ENCODE peak calls at places on chromosomes 13 and 19, in four cellular contexts. E is psoas muscle, T is breast epithelium, P is endodermal cell. Y is an unnamed sample.

GRCh38 chr19:35306473-35307246 is 14.7 kb downstream of the MAG start:
- DNase-seq in E (no peak), T (no peak), P (peak; percentile 83), Y (no peak)

GRCh38 chr19:954672-955494 is 29.0 kb downstream of the ARID3A start:
- DNase-seq in E (no peak), T (no peak), P (peak; percentile 69), Y (no peak)

GRCh38 chr19:37867831-37868230 is 38.6 kb downstream of the WDR87 start:
- DNase-seq in E (no peak), T (no peak), P (no peak), Y (no peak)

GRCh38 chr13:85266331-85266730 is 532.9 kb downstream of the SLITRK6 start:
- DNase-seq in E (no peak), T (no peak), P (peak; percentile 53), Y (no peak)

GRCh38 chr13:45374917-45375316 is 33.9 kb upstream of the TPT1 start:
- DNase-seq in E (no peak), T (no peak), P (no peak), Y (no peak)

GRCh38 chr19:14413765-14414171 is 5.4 kb downstream of the DDX39A start:
- DNase-seq in E (no peak), T (no peak), P (no peak), Y (no peak)

GRCh38 chr19:34320277-34320676 is 44.7 kb upstream of the GPI start:
- DNase-seq in E (no peak), T (no peak), P (no peak), Y (no peak)

GRCh38 chr13:106859505-106859904 is 291.6 kb upstream of the ARGLU1 start:
- DNase-seq in E (no peak), T (no peak), P (peak; percentile 66), Y (no peak)

GRCh38 chr13:48843630-48844380 is 131.9 kb upstream of the FNDC3A start:
- DNase-seq in E (no peak), T (no peak), P (no peak), Y (no peak)

GRCh38 chr13:114064516-114065140 is 67.8 kb downstream of the RASA3 start:
- DNase-seq in E (peak; percentile 46), T (no peak), P (no peak), Y (no peak)

GRCh38 chr13:80841346-80841882 is 500.5 kb upstream of the SPRY2 start:
- DNase-seq in E (no peak), T (no peak), P (no peak), Y (no peak)

GRCh38 chr13:26247608-26248007 is 6.3 kb upstream of the CDK8 start:
- DNase-seq in E (no peak), T (no peak), P (no peak), Y (no peak)

GRCh38 chr13:26246154-26246553 is 7.8 kb upstream of the CDK8 start:
- DNase-seq in E (no peak), T (no peak), P (no peak), Y (no peak)

GRCh38 chr13:26249551-26249950 is 4.4 kb upstream of the CDK8 start:
- DNase-seq in E (no peak), T (no peak), P (no peak), Y (no peak)

DNA sequence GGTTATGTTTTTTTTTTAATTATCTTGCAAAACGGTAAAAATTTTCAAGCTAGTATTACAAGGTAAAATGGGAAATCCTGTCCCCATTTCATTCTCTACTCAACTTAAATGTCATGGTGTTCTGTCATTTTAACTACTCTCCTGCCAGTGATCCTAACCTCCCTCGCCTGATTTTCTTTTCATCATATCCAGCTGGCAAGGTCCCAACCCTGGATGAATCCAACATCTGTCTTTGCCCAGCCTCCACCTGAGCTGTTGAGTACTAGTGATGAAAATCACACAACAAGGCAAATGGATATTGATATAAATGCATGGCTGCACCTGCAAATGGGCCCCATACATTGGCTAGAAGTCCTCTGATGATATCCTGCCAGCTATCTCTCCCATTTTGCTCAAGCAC is 6.9 kb upstream of the CDK8 start:
- DNase-seq in E (no peak), T (no peak), P (no peak), Y (no peak)
- TF ChIP-seq CTCF in E (no peak), T (no peak), P (no peak), Y (no peak)

DNA sequence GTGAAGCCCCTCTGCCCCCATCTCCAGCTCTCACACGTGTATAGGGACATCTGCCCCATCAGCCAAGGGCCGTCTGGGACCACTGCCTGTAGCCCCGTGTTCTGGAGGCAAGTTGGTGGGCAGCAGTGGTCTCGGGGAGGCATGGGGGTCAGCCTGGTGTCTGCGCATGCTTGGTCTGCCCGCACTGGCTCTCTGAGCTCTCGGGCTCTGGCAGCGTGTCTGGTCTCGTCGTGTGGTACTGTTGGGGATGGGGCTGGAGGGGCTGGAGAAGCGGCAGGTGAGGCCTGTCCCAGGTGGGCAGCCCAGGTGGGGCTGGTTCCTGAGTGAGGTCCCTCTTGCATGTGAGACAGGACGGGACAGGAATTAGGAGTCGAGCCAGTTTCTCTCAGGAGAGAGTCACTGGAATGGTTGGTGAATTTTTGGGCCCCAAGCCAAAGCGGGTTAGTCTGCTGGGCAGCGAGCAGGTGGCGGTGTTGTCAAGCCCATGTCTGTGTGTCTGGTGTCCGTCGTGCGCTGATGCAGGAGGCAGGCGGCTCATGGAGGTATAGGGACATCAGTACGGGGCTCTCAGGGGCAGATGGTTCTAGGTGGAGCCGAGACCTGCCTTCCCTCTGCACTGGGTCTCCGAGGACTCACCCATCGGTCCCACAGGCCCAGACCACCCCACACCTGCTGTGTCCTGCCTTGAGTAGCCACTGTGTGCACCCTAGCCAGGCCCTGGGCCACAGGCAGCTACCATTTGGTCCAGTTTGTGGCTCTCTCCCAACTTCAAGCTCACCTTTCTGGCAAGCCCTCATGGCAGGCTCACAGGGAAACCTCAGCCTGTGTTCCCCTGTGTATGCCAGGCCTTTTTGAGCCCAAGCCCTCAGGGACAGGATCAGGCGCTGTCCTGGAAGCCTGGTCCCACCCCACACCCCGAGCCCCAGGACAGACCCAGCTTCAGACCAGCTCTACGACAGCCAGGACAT is 18.2 kb downstream of the COMP start:
- DNase-seq in E (no peak), T (peak; percentile 81), P (no peak), Y (no peak)
- TF ChIP-seq CTCF in E (no peak), T (peak; percentile 16), P (no peak), Y (no peak)

DNA sequence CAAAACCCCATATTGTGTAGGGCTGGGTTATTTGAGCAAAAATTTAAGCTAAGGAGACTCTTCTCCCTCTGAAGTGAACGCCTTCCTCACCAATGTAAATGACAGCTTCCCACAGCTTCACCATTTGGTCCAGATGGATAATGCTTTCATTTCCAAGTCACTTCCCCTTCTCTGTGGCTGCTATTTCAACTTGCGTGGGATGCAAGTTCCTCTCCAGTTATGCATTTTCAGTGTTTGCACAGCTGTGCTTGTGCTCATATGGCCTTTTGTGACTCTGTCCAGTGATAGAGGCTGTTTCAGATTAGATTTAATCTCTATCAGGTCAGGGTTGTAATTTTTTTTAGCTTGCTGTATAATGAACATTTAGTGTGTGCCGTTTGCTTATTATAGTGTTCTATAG is 86.4 kb downstream of the TNFRSF19 start:
- DNase-seq in E (no peak), T (no peak), P (no peak), Y (no peak)
- TF ChIP-seq CTCF in E (no peak), T (no peak), P (no peak), Y (no peak)

GRCh38 chr13:27449081-27449603 is 1.2 kb downstream of the MTIF3 start:
- DNase-seq in E (no peak), T (no peak), P (no peak), Y (no peak)

GRCh38 chr13:27446986-27447583 is 3.3 kb downstream of the MTIF3 start:
- DNase-seq in E (no peak), T (no peak), P (no peak), Y (no peak)

GRCh38 chr13:27448308-27448707 is 2.1 kb downstream of the MTIF3 start:
- DNase-seq in E (no peak), T (no peak), P (no peak), Y (no peak)

GRCh38 chr13:27449936-27450828 is at the start of gene MTIF3:
- DNase-seq in E (peak; percentile 94), T (peak; percentile 94), P (peak; percentile 97), Y (peak; percentile 63)

GRCh38 chr13:27450921-27451461 is 627 bp upstream of the MTIF3 start:
- DNase-seq in E (peak; percentile 38), T (peak; percentile 27), P (peak; percentile 78), Y (no peak)
- TF ChIP-seq CTCF in E (no peak), T (no peak), P (no peak), Y (no peak)

DNA sequence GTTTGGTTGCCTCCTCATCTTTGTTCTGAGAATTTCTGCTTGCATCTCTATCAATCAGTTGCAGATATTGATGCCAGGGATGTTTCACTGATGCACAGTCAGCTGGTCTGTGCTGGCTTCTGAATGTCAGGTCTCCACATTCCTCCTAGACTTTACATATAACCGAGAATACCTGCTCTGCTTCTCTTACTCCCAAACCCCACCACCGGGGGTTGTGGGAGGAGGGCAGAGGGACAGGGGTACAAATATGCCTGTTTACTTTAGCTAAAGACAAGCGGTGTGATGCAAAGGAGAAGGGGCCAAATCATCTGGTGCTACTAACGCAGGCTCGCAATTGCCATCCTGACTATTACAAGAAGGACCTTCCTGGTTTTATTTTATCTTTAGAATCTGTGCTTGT is 17.4 kb upstream of the KLHL1 start:
- DNase-seq in E (no peak), T (no peak), P (peak; percentile 54), Y (no peak)
- TF ChIP-seq CTCF in E (no peak), T (no peak), P (peak; percentile 27), Y (no peak)

Y was measured in AG09319.